ENCODE peak calls at places on chromosomes 13 and 19, in five cellular contexts. K is SK-N-SH, B is breast epithelium, O is sigmoid colon, M is transverse colon. L is an unnamed sample.

GRCh38 chr13:20136781-20137703 is 23.8 kb downstream of the GJA3 start:
- DNase-seq in B (no peak), K (peak), M (peak), O (peak), L (no peak)

GRCh38 chr19:5166262-5166661 is 174.3 kb downstream of the PTPRS start:
- DNase-seq in O (no peak), B (no peak), M (no peak), K (no peak), L (no peak)

GRCh38 chr19:30119180-30119920 is 177.3 kb downstream of the URI1 start:
- DNase-seq in B (no peak), M (no peak), K (peak), O (no peak), L (peak)

GRCh38 chr13:24851546-24851945 is 87.6 kb downstream of the RNF17 start:
- DNase-seq in K (no peak), M (no peak), B (no peak), O (no peak), L (no peak)

GRCh38 chr19:47106819-47107200 is 6.8 kb downstream of the ZC3H4 start:
- DNase-seq in K (no peak), B (no peak), O (no peak), M (no peak), L (no peak)

GRCh38 chr19:16660763-16661479 is at the start of gene TMEM38A:
- DNase-seq in O (peak), B (peak), K (peak), M (peak), L (peak)

GRCh38 chr13:91356919-91357612 is 9.6 kb downstream of the MIR17HG start:
- DNase-seq in O (no peak), M (no peak), B (no peak), K (no peak), L (no peak)

GRCh38 chr13:20188649-20189553 is 3.8 kb downstream of the GJB2 start:
- DNase-seq in B (no peak), M (peak), K (peak), O (no peak), L (no peak)

GRCh38 chr19:31461814-31462539 is 112.7 kb upstream of the TSHZ3 start:
- DNase-seq in M (no peak), O (no peak), B (no peak), K (no peak), L (no peak)

GRCh38 chr19:17488593-17489391 is 18.5 kb downstream of the SLC27A1 start:
- DNase-seq in K (peak), B (peak), M (peak), O (no peak), L (peak)

GRCh38 chr13:36673838-36674326 is at the start of gene SERTM1:
- DNase-seq in B (no peak), K (peak), O (no peak), M (no peak), L (peak)

GRCh38 chr13:31476266-31476665 is 263.1 kb upstream of the RXFP2 start:
- DNase-seq in O (no peak), B (no peak), K (peak), M (no peak), L (no peak)

GRCh38 chr19:28037186-28037585 is 1175.8 kb downstream of the UQCRFS1 start:
- DNase-seq in B (no peak), K (no peak), O (no peak), M (no peak), L (no peak)
- TF ChIP-seq CTCF in B (no peak), K (no peak), O (no peak), M (no peak), L (no peak)

GRCh38 chr19:19063183-19064097 is at the start of gene SLC25A42:
- DNase-seq in K (peak), B (peak), O (peak), M (peak), L (peak)
- TF ChIP-seq POLR2AphosphoS5 in K (peak), B (peak), O (no peak), M (peak), L (peak)

DNA sequence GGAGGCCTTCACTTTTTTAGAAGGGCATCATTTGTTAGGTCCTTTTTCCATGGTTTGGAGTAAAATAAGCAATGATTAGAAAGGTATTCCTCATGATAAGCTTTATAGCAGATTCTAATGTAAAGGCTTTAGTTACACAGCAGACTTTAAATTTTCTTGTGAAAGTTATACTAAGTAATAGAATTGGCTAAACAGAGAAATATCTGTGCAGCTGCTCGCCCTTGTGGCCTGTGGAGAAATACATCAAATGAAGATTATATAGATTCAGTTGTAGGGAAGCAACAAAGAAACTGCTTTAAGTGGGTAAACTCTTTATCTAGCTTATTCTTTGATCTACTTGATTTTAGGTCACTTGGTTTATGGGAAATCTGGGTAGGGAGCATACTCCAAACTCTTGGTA is 1269.7 kb upstream of the SPRY2 start:
- DNase-seq in K (no peak), O (no peak), B (no peak), M (no peak), L (no peak)
- TF ChIP-seq CTCF in K (no peak), O (no peak), B (no peak), M (no peak), L (no peak)

DNA sequence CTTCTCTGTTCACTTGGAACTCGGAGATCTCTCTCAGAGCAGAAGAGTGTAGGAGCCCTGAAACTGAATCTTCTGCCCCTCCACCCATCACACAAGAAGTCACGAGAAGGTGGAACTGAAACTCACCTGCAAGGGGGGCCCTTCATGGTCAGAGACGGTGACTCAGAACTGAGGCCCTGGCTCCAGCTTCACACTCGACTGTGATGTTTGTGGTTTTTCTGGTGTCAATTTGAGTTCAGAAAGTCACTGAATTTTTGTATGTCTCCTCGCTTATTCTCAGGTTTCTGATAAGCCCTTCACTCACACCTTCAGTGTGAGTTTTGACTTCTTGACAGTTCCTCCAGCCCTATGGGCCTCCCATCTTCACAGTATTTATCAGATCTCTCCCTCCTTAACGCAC is 23.1 kb downstream of the SIGLEC5 start:
- DNase-seq in B (no peak), M (peak), O (no peak), K (no peak), L (peak)
- TF ChIP-seq POLR2AphosphoS5 in B (no peak), M (no peak), O (no peak), K (no peak), L (no peak)

GRCh38 chr13:34941835-34942731 is at the start of gene NBEA:
- DNase-seq in B (peak), M (peak), O (peak), K (peak), L (peak)
- TF ChIP-seq CTCF in B (peak), M (peak), O (no peak), K (no peak), L (peak)

DNA sequence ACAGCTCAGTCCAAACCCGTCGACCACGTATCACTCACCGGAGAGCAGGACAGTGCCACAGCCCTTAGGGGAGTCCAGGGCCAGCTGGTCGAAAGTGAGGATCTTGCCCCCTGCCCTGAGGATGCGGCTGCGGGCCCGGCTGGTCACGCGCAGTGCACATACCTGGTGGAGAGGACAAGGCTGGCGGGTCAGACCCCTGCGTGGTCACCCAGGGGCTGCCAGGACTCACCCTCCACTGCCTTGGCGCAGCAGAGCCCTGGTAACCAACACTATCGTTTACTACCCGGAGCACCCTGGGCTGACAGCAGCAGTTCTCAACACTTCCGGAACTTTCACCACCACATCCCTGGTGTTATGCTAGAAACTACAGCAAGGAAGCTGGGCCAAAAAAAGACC is 1.2 kb upstream of the FAM83E start:
- DNase-seq in O (no peak), K (no peak), B (no peak), M (no peak), L (peak)
- TF ChIP-seq POLR2AphosphoS5 in O (no peak), K (no peak), B (no peak), M (no peak), L (no peak)

GRCh38 chr19:13842294-13843103 is 34.4 kb upstream of the NANOS3 start:
- DNase-seq in M (peak), O (peak), K (peak), B (peak), L (peak)
- TF ChIP-seq CTCF in M (no peak), O (no peak), K (no peak), B (no peak), L (no peak)

DNA sequence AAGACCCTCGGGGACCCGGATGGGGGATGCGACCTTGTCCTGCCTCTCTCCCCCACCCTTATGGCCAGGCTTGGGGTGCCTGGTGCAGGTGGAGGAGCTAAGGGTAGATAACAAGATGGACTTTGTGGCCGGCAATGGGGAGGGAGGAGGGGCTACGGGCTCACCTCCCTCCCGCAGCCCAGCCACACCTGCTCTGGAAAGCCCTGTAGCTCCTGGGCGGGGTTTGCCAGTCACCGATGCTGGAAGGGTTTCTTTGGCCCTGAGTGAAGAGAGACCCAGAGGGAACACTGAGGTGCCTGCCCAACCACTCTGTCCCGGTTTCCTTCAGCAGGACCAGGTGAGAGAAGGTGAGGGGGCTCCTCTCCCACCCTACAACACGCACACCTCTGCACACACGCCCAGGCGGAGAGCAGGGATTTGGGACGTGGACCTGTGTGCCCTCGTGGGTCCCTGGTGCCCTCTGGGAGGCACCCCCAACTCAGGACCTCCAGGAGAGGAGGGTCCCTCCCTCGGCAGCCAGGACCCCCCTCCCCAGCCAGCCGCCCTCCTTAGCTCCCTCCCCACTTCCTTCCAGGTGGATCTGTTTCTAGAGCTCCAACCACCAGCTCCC is at the start of gene FUT2:
- DNase-seq in O (no peak), M (peak), B (no peak), K (no peak), L (no peak)
- TF ChIP-seq POLR2AphosphoS5 in O (no peak), M (peak), B (no peak), K (no peak), L (no peak)

L was measured in spleen.